ENCODE peak calls at places on chromosome 11, in four cellular contexts. W is GM12865, R is HEK293T, Q is posterior cingulate gyrus. M is an unnamed sample.
A peak's percentile ranks its signal among the peaks of the same experiment; 100 is the strongest.

GRCh38 chr11:64870176-64870892 is 8.1 kb downstream of the EHD1 start:
- DNase-seq in W (peak; percentile 13), R (no peak), Q (no peak), M (peak; percentile 45)

GRCh38 chr11:98701541-98701940 is 319.2 kb upstream of the CNTN5 start:
- DNase-seq in W (no peak), R (no peak), Q (no peak), M (no peak)

GRCh38 chr11:58813693-58814092 is 30.8 kb downstream of the GLYATL2 start:
- DNase-seq in W (no peak), R (no peak), Q (no peak), M (no peak)

GRCh38 chr11:130915556-130916237 is 582 bp downstream of the SNX19 start:
- DNase-seq in W (peak; percentile 37), R (no peak), Q (no peak), M (no peak)

GRCh38 chr11:60563553-60564235 is 48.5 kb downstream of the MS4A13 start:
- DNase-seq in W (peak; percentile 69), R (no peak), Q (no peak), M (no peak)

GRCh38 chr11:45148276-45148675 is 1.8 kb downstream of the PRDM11 start:
- DNase-seq in W (no peak), R (no peak), Q (no peak), M (no peak)

GRCh38 chr11:28400236-28401100 is 292.3 kb downstream of the METTL15 start:
- DNase-seq in W (no peak), R (no peak), Q (no peak), M (peak; percentile 19)

GRCh38 chr11:14537134-14537599 is 17.0 kb upstream of the PSMA1 start:
- DNase-seq in W (peak; percentile 55), R (peak; percentile 50), Q (no peak), M (no peak)

GRCh38 chr11:116563028-116563712 is 209.6 kb downstream of the BUD13 start:
- DNase-seq in W (no peak), R (no peak), Q (peak; percentile 87), M (peak; percentile 1)

GRCh38 chr11:124799384-124800225 is 601 bp downstream of the MSANTD2 start:
- DNase-seq in W (peak; percentile 49), R (peak; percentile 57), Q (peak; percentile 88), M (no peak)

GRCh38 chr11:117356126-117356761 is 28.6 kb downstream of the CEP164 start:
- DNase-seq in W (no peak), R (no peak), Q (no peak), M (peak; percentile 28)

GRCh38 chr11:118621898-118622375 is 14.5 kb downstream of the PHLDB1 start:
- DNase-seq in W (no peak), R (no peak), Q (no peak), M (no peak)

GRCh38 chr11:102831128-102831708 is 12.2 kb downstream of the MMP3 start:
- DNase-seq in W (peak; percentile 23), R (no peak), Q (peak; percentile 74), M (peak; percentile 53)

GRCh38 chr11:7165911-7166310 is 77.1 kb downstream of the RBMXL2 start:
- DNase-seq in W (no peak), R (peak; percentile 19), Q (no peak), M (no peak)

GRCh38 chr11:20337526-20338154 is 25.9 kb upstream of the HTATIP2 start:
- DNase-seq in W (peak; percentile 36), R (peak; percentile 61), Q (no peak), M (peak; percentile 42)

GRCh38 chr11:15977116-15977515 is 379.2 kb downstream of the SOX6 start:
- DNase-seq in W (no peak), R (no peak), Q (no peak), M (no peak)

GRCh38 chr11:17593466-17594245 is 46.6 kb downstream of the OTOG start:
- DNase-seq in W (no peak), R (no peak), Q (peak; percentile 30), M (no peak)

GRCh38 chr11:69449320-69450063 is 32.0 kb upstream of the LINC01488 start:
- DNase-seq in W (no peak), R (no peak), Q (peak; percentile 85), M (no peak)

GRCh38 chr11:66072518-66072917 is 2.4 kb downstream of the PACS1 start:
- DNase-seq in W (no peak), R (no peak), Q (no peak), M (no peak)

GRCh38 chr11:93766504-93766903 is 17.6 kb upstream of the MED17 start:
- DNase-seq in W (no peak), R (no peak), Q (no peak), M (no peak)

GRCh38 chr11:117836077-117836960 is 11.8 kb upstream of the FXYD2 start:
- DNase-seq in W (no peak), R (no peak), Q (peak; percentile 65), M (peak; percentile 61)

GRCh38 chr11:2270322-2271076 is at the start of gene ASCL2:
- DNase-seq in W (no peak), R (no peak), Q (no peak), M (no peak)

GRCh38 chr11:47667135-47667534 is 24.8 kb upstream of the MTCH2 start:
- DNase-seq in W (no peak), R (no peak), Q (no peak), M (no peak)

GRCh38 chr11:2462092-2462985 is 17.5 kb downstream of the KCNQ1 start:
- DNase-seq in W (no peak), R (no peak), Q (peak; percentile 77), M (no peak)

GRCh38 chr11:11909727-11910126 is 68.0 kb downstream of the USP47 start:
- DNase-seq in W (no peak), R (no peak), Q (no peak), M (peak; percentile 27)

GRCh38 chr11:124722176-124722575 is 17.6 kb upstream of the NRGN start:
- DNase-seq in W (no peak), R (no peak), Q (no peak), M (no peak)

GRCh38 chr11:95991101-95991500 is 67.2 kb upstream of the MTMR2 start:
- DNase-seq in W (no peak), R (no peak), Q (no peak), M (peak; percentile 76)

GRCh38 chr11:20596629-20597129 is 2.7 kb upstream of the SLC6A5 start:
- DNase-seq in W (no peak), R (no peak), Q (peak; percentile 73), M (no peak)

GRCh38 chr11:118820412-118821357 is 29.7 kb upstream of the DDX6 start:
- DNase-seq in W (peak; percentile 97), R (no peak), Q (peak; percentile 91), M (peak; percentile 87)

GRCh38 chr11:119484741-119485605 is 62.0 kb upstream of the THY1 start:
- DNase-seq in W (peak; percentile 33), R (no peak), Q (peak; percentile 52), M (no peak)

GRCh38 chr11:22626573-22627239 is 1.1 kb upstream of the FANCF start:
- DNase-seq in W (peak; percentile 2), R (no peak), Q (no peak), M (no peak)